ENCODE peak calls at places on chromosomes 5 and 9, in six cellular contexts. G is activated T-cell treated with anti-CD3 and anti-CD28 coated beads, Interleukin-2, amount 50 U/mL, for 4 hours; A is stimulated activated CD4-positive, alpha-beta T cell treated with anti-CD3 and anti-CD28 coated beads, Interleukin-2, amount 100 ng/mL, for 24 hours; E is left ventricle myocardium superior; U is Kasumi-1; T is hepatocyte. V is an unnamed sample.

GRCh38 chr5:130045334-130045733 is 141.1 kb downstream of the CHSY3 start:
- DNase-seq in G (no peak), A (no peak), E (no peak), U (no peak), T (no peak), V (no peak)

GRCh38 chr5:128446-128845 is 36.5 kb downstream of the PLEKHG4B start:
- DNase-seq in G (no peak), A (no peak), E (no peak), U (no peak), T (no peak), V (no peak)

GRCh38 chr5:159456722-159457462 is 126.6 kb upstream of the IL12B start:
- DNase-seq in G (peak), A (peak), E (no peak), U (no peak), T (no peak), V (no peak)

GRCh38 chr9:90801507-90802289 is at the start of gene SYK:
- DNase-seq in G (no peak), A (no peak), E (peak), U (peak), T (peak), V (no peak)

GRCh38 chr5:176418251-176418650 is 1.9 kb upstream of the CLTB start:
- DNase-seq in G (no peak), A (no peak), E (no peak), U (no peak), T (peak), V (no peak)

GRCh38 chr5:759781-760362 is 24.7 kb downstream of the ZDHHC11B start:
- DNase-seq in G (no peak), A (peak), E (no peak), U (no peak), T (peak), V (no peak)

GRCh38 chr9:123999668-124000067 is 11.9 kb upstream of the LHX2 start:
- DNase-seq in G (no peak), A (no peak), E (no peak), U (no peak), T (no peak), V (no peak)

GRCh38 chr9:98707158-98708102 is 1.3 kb downstream of the GABBR2 start:
- DNase-seq in G (no peak), A (no peak), E (peak), U (no peak), T (peak), V (no peak)

GRCh38 chr9:14379280-14379679 is 65.3 kb upstream of the NFIB start:
- DNase-seq in G (no peak), A (no peak), E (no peak), U (no peak), T (no peak), V (no peak)

GRCh38 chr9:79623799-79624721 is 52.3 kb downstream of the TLE4 start:
- DNase-seq in G (no peak), A (peak), E (peak), U (peak), T (peak), V (no peak)

GRCh38 chr5:142296914-142297417 is 27.9 kb downstream of the SPRY4 start:
- DNase-seq in G (no peak), A (no peak), E (no peak), U (no peak), T (no peak), V (no peak)

GRCh38 chr9:100652850-100653249 is 75.0 kb downstream of the CAVIN4 start:
- DNase-seq in G (no peak), A (no peak), E (no peak), U (no peak), T (no peak), V (no peak)

GRCh38 chr5:72619677-72620076 is 112.5 kb upstream of the ZNF366 start:
- DNase-seq in G (no peak), A (no peak), E (no peak), U (no peak), T (no peak), V (no peak)

GRCh38 chr5:73490088-73490487 is 8.2 kb upstream of the BTF3 start:
- DNase-seq in G (no peak), A (no peak), E (no peak), U (no peak), T (no peak), V (no peak)

GRCh38 chr9:124940894-124941688 is at the start of gene GOLGA1:
- DNase-seq in G (peak), A (peak), E (peak), U (peak), T (peak), V (peak)

GRCh38 chr9:113956901-113957777 is 81.0 kb downstream of the ZNF618 start:
- DNase-seq in G (no peak), A (no peak), E (no peak), U (no peak), T (no peak), V (no peak)

GRCh38 chr5:103120607-103121200 is 603 bp downstream of the PPIP5K2 start:
- DNase-seq in G (no peak), A (peak), E (no peak), U (peak), T (peak), V (no peak)

GRCh38 chr5:956941-957729 is 51.5 kb upstream of the NKD2 start:
- DNase-seq in G (no peak), A (no peak), E (peak), U (no peak), T (peak), V (no peak)

GRCh38 chr5:105836263-105836662 is 1834.5 kb downstream of the EFNA5 start:
- DNase-seq in G (no peak), A (no peak), E (no peak), U (no peak), T (no peak), V (no peak)

GRCh38 chr5:139653616-139654015 is 5.5 kb downstream of the CXXC5 start:
- DNase-seq in G (no peak), A (no peak), E (no peak), U (no peak), T (no peak), V (no peak)

GRCh38 chr9:104787306-104788015 is 23.5 kb downstream of the NIPSNAP3B start:
- DNase-seq in G (no peak), A (no peak), E (no peak), U (no peak), T (no peak), V (no peak)

GRCh38 chr9:136860933-136861873 is 4.9 kb downstream of the EDF1 start:
- DNase-seq in G (no peak), A (no peak), E (peak), U (no peak), T (peak), V (no peak)

GRCh38 chr9:113649054-113649453 is 185.5 kb downstream of the RGS3 start:
- DNase-seq in G (no peak), A (no peak), E (peak), U (no peak), T (peak), V (peak)

GRCh38 chr9:129544766-129545165 is 76.1 kb downstream of the C9orf50 start:
- DNase-seq in G (no peak), A (no peak), E (no peak), U (no peak), T (no peak), V (no peak)

GRCh38 chr5:10704949-10705621 is 55.9 kb downstream of the DAP start:
- DNase-seq in G (no peak), A (no peak), E (no peak), U (peak), T (no peak), V (no peak)

GRCh38 chr9:120711354-120711753 is 2.9 kb downstream of the MEGF9 start:
- DNase-seq in G (no peak), A (no peak), E (no peak), U (no peak), T (no peak), V (no peak)

GRCh38 chr9:114093031-114093471 is 6.0 kb downstream of the KIF12 start:
- DNase-seq in G (no peak), A (no peak), E (no peak), U (no peak), T (no peak), V (peak)

GRCh38 chr9:129962376-129962765 is 80.6 kb downstream of the FNBP1 start:
- DNase-seq in G (no peak), A (no peak), E (no peak), U (no peak), T (no peak), V (no peak)

GRCh38 chr5:107487056-107487461 is 183.7 kb downstream of the EFNA5 start:
- DNase-seq in G (no peak), A (no peak), E (no peak), U (peak), T (no peak), V (no peak)

GRCh38 chr9:87816041-87816440 is 66.6 kb upstream of the SPATA31E1 start:
- DNase-seq in G (no peak), A (no peak), E (no peak), U (no peak), T (no peak), V (no peak)

GRCh38 chr9:133184971-133185370 is 21.3 kb upstream of the GBGT1 start:
- DNase-seq in G (no peak), A (peak), E (no peak), U (peak), T (peak), V (no peak)

GRCh38 chr9:17688834-17689233 is 110.0 kb downstream of the SH3GL2 start:
- DNase-seq in G (no peak), A (no peak), E (no peak), U (no peak), T (no peak), V (no peak)

GRCh38 chr5:177958696-177959095 is 37.3 kb downstream of the PROP1 start:
- DNase-seq in G (no peak), A (no peak), E (no peak), U (no peak), T (no peak), V (no peak)

GRCh38 chr9:38166501-38166900 is 97.5 kb upstream of the SHB start:
- DNase-seq in G (no peak), A (no peak), E (no peak), U (no peak), T (no peak), V (no peak)

GRCh38 chr5:129803403-129803802 is 55.5 kb downstream of the MINAR2 start:
- DNase-seq in G (no peak), A (no peak), E (no peak), U (no peak), T (no peak), V (no peak)

GRCh38 chr5:139640432-139641115 is 7.6 kb upstream of the CXXC5 start:
- DNase-seq in G (no peak), A (no peak), E (no peak), U (no peak), T (peak), V (no peak)

GRCh38 chr9:28805197-28805596 is 1231.9 kb upstream of the C9orf72 start:
- DNase-seq in G (no peak), A (no peak), E (no peak), U (no peak), T (no peak), V (no peak)

GRCh38 chr5:17329566-17329965 is 112.1 kb downstream of the BASP1 start:
- DNase-seq in G (no peak), A (no peak), E (no peak), U (no peak), T (no peak), V (no peak)